ENCODE peak calls at places on chromosomes 11 and 22, in four cellular contexts. X is endothelial cell, G is HL-60, A is vagina. E is an unnamed sample.

GRCh38 chr22:40220316-40221054 is 42.8 kb downstream of the TNRC6B start:
- DNase-seq in G (no peak), A (no peak), X (no peak), E (no peak)

GRCh38 chr11:106398396-106399074 is 321.1 kb downstream of the AASDHPPT start:
- DNase-seq in G (no peak), X (no peak), A (no peak), E (peak)

GRCh38 chr11:69797737-69798528 is 21.3 kb downstream of the FGF3 start:
- DNase-seq in A (no peak), X (no peak), G (no peak), E (no peak)

GRCh38 chr22:23072911-23073491 is 2.7 kb downstream of the GNAZ start:
- DNase-seq in A (no peak), X (no peak), G (no peak), E (no peak)

GRCh38 chr11:18650859-18651557 is 16.9 kb upstream of the SPTY2D1 start:
- DNase-seq in A (no peak), X (peak), G (peak), E (no peak)

GRCh38 chr11:85893378-85893777 is 38.2 kb downstream of the CCDC83 start:
- DNase-seq in A (no peak), G (no peak), X (no peak), E (peak)

GRCh38 chr11:35802672-35803071 is 140.1 kb downstream of the TRIM44 start:
- DNase-seq in X (no peak), A (no peak), G (no peak), E (no peak)

GRCh38 chr22:24500251-24500820 is 5.2 kb downstream of the UPB1 start:
- DNase-seq in X (no peak), A (no peak), G (no peak), E (peak)

GRCh38 chr11:119103793-119104192 is 2.1 kb upstream of the DPAGT1 start:
- DNase-seq in X (no peak), G (peak), A (no peak), E (no peak)

GRCh38 chr22:39735776-39736175 is 157.8 kb downstream of the ENTHD1 start:
- DNase-seq in G (no peak), A (no peak), X (no peak), E (no peak)

GRCh38 chr11:59191899-59192298 is 20.0 kb downstream of the DTX4 start:
- DNase-seq in A (no peak), X (no peak), G (no peak), E (no peak)

GRCh38 chr22:20186183-20186870 is 35.5 kb upstream of the CCDC188 start:
- DNase-seq in X (peak), G (no peak), A (no peak), E (no peak)

GRCh38 chr22:40279017-40279416 is 67.3 kb upstream of the ADSL start:
- DNase-seq in G (no peak), A (no peak), X (no peak), E (no peak)

GRCh38 chr11:57275582-57275981 is 38.5 kb upstream of the APLNR start:
- DNase-seq in X (no peak), A (no peak), G (no peak), E (no peak)

GRCh38 chr11:113373306-113373705 is 14.3 kb upstream of the ANKK1 start:
- DNase-seq in A (no peak), G (no peak), X (no peak), E (no peak)

GRCh38 chr11:114621072-114621471 is 25.5 kb upstream of the NXPE4 start:
- DNase-seq in G (no peak), A (no peak), X (no peak), E (no peak)

GRCh38 chr22:40597541-40598453 is 38.7 kb downstream of the MRTFA start:
- DNase-seq in A (no peak), G (no peak), X (no peak), E (no peak)

GRCh38 chr11:63534895-63535461 is 1.6 kb upstream of the PLAAT4 start:
- DNase-seq in A (no peak), G (no peak), X (no peak), E (no peak)

GRCh38 chr11:102546427-102546826 is 15.9 kb upstream of the MMP7 start:
- DNase-seq in X (no peak), A (no peak), G (no peak), E (no peak)

E was measured in retina.